ENCODE peak calls at places on chromosomes 12 and 14, in six cellular contexts. A is cardiac muscle cell, O is IMR-90, S is OCI-LY7, P is GM23248, U is colonic mucosa. Z is an unnamed sample.

GRCh38 chr12:67782573-67782972 is 134.0 kb downstream of the DYRK2 start:
- DNase-seq in S (no peak), A (no peak), P (no peak), U (no peak), O (no peak), Z (no peak)

GRCh38 chr12:94151577-94151976 is 3.2 kb downstream of the PLXNC1 start:
- DNase-seq in A (no peak), P (no peak), O (no peak), U (peak; percentile 75), S (no peak), Z (peak; percentile 48)

GRCh38 chr12:53217049-53217929 is 10.2 kb upstream of the ITGB7 start:
- DNase-seq in O (no peak), A (no peak), P (peak; percentile 86), S (no peak), U (peak; percentile 88), Z (peak; percentile 93)

GRCh38 chr12:108622425-108622824 is 11.3 kb downstream of the SELPLG start:
- DNase-seq in O (no peak), S (peak; percentile 61), P (no peak), A (no peak), U (no peak), Z (peak; percentile 80)

GRCh38 chr12:105359840-105360239 is 29.3 kb downstream of the C12orf75 start:
- DNase-seq in S (no peak), O (peak; percentile 57), P (peak; percentile 30), A (no peak), U (no peak), Z (no peak)

GRCh38 chr12:58533652-58534051 is 386.7 kb downstream of the LRIG3 start:
- DNase-seq in S (no peak), A (no peak), U (no peak), P (no peak), O (no peak), Z (no peak)

GRCh38 chr12:126342866-126343265 is 1277.6 kb downstream of the AACS start:
- DNase-seq in A (no peak), U (no peak), P (no peak), O (no peak), S (no peak), Z (no peak)

GRCh38 chr12:69007858-69008314 is 74.9 kb upstream of the CPM start:
- DNase-seq in A (peak; percentile 48), U (no peak), O (no peak), S (no peak), P (peak; percentile 23), Z (no peak)

GRCh38 chr12:79016181-79016580 is 151.6 kb downstream of the SYT1 start:
- DNase-seq in U (no peak), A (no peak), S (no peak), P (no peak), O (no peak), Z (no peak)

GRCh38 chr12:103924761-103925641 is 5.2 kb upstream of the HSP90B1 start:
- DNase-seq in P (peak; percentile 78), A (no peak), U (no peak), O (peak; percentile 88), S (no peak), Z (peak; percentile 74)

GRCh38 chr14:100384819-100385813 is 62.0 kb downstream of the SLC25A47 start:
- DNase-seq in O (peak; percentile 81), P (peak; percentile 81), S (peak; percentile 19), U (no peak), A (no peak), Z (no peak)

GRCh38 chr14:67934087-67934486 is 114.5 kb downstream of the RAD51B start:
- DNase-seq in U (no peak), S (peak; percentile 73), P (peak; percentile 90), O (peak; percentile 85), A (peak; percentile 70), Z (peak; percentile 75)

GRCh38 chr12:38053113-38053512 is 263.5 kb upstream of the ALG10B start:
- DNase-seq in P (no peak), A (no peak), O (no peak), U (no peak), S (no peak), Z (no peak)

GRCh38 chr12:58540480-58541299 is 379.6 kb downstream of the LRIG3 start:
- DNase-seq in S (peak; percentile 45), O (peak; percentile 91), A (peak; percentile 88), U (peak; percentile 68), P (peak; percentile 89), Z (peak; percentile 96)

GRCh38 chr14:25518347-25518746 is 468.4 kb upstream of the STXBP6 start:
- DNase-seq in O (no peak), U (no peak), P (no peak), A (no peak), S (no peak), Z (no peak)

GRCh38 chr14:101598159-101598558 is 36.9 kb downstream of the DIO3 start:
- DNase-seq in P (no peak), A (no peak), O (no peak), U (peak; percentile 11), S (no peak), Z (no peak)
- H3K4me1 ChIP-seq in P (no peaks in the 10 kb centered on the region), A (no peaks in the 10 kb centered on the region), O (no peaks in the 10 kb centered on the region), U (no peaks in the 10 kb centered on the region), S (peaks cover 16% of the 10 kb centered on the region), Z (no peaks in the 10 kb centered on the region)

DNA sequence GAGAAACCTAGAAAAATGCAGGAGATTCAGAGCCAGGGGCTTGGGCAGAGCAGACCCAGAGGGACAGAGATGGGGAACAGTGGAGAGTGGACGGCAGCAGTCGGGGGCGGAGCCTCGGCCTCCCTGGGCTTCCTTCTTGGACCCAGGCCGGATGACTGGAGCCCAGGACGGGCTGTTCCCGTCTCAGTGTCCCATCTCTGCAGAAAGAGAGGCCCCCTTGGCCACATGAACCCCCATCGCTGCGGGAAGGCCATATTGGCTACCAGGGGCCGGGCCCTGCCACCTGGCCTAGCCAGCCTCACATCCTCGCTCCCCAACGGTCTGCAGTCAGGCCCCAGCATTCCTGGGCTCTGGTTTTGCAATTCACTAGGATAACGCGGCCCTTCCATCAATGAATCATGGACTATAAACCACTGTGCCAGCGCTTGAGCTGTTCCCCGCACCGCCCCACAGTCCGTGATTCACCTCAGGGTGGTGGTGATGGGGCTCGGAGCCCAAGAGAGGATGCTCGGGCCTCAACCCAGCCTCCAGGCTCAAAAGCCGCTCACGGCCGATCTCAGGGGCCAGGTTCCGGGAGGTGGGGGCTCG is 116.5 kb downstream of the RFLNA start:
- DNase-seq in O (peak; percentile 96), A (no peak), U (peak; percentile 53), P (peak; percentile 99), S (no peak), Z (peak; percentile 71)
- H3K27ac ChIP-seq in O (peak overlapping the region; percentile 69), A (peak overlapping the region; percentile 89), U (peak overlapping the region; percentile 41), P (peak overlapping the region; percentile 87), S (no peak overlapping the region), Z (no peak overlapping the region)

GRCh38 chr14:72049462-72049861 is 117.2 kb downstream of the RGS6 start:
- DNase-seq in P (peak; percentile 1), A (no peak), S (no peak), U (no peak), O (no peak), Z (no peak)

GRCh38 chr14:72054929-72055328 is 122.7 kb downstream of the RGS6 start:
- DNase-seq in P (no peak), U (no peak), A (no peak), S (no peak), O (no peak), Z (no peak)

GRCh38 chr14:72053662-72054061 is 121.4 kb downstream of the RGS6 start:
- DNase-seq in O (no peak), P (no peak), U (no peak), A (no peak), S (no peak), Z (no peak)
- H3K4me1 ChIP-seq in O (no peaks in the 10 kb centered on the region), P (no peaks in the 10 kb centered on the region), U (no peaks in the 10 kb centered on the region), A (no peaks in the 10 kb centered on the region), S (no peaks in the 10 kb centered on the region), Z (peaks cover 6% of the 10 kb centered on the region)

GRCh38 chr12:15931590-15932053 is 20.5 kb downstream of the DERA start:
- DNase-seq in O (no peak), S (peak; percentile 39), A (no peak), U (no peak), P (peak; percentile 11), Z (peak; percentile 51)
- H3K27ac ChIP-seq in O (no peak overlapping the region), S (no peak overlapping the region), A (no peak overlapping the region), U (no peak overlapping the region), P (no peak overlapping the region), Z (no peak overlapping the region)

GRCh38 chr12:114679942-114680341 is 4.0 kb downstream of the TBX3 start:
- DNase-seq in O (no peak), A (no peak), P (peak; percentile 47), S (no peak), U (no peak), Z (peak; percentile 59)
- H3K4me1 ChIP-seq in O (peaks cover 13% of the 10 kb centered on the region), A (peaks cover 36% of the 10 kb centered on the region), P (peaks cover 43% of the 10 kb centered on the region), S (no peaks in the 10 kb centered on the region), U (no peaks in the 10 kb centered on the region), Z (peaks cover 13% of the 10 kb centered on the region)

DNA sequence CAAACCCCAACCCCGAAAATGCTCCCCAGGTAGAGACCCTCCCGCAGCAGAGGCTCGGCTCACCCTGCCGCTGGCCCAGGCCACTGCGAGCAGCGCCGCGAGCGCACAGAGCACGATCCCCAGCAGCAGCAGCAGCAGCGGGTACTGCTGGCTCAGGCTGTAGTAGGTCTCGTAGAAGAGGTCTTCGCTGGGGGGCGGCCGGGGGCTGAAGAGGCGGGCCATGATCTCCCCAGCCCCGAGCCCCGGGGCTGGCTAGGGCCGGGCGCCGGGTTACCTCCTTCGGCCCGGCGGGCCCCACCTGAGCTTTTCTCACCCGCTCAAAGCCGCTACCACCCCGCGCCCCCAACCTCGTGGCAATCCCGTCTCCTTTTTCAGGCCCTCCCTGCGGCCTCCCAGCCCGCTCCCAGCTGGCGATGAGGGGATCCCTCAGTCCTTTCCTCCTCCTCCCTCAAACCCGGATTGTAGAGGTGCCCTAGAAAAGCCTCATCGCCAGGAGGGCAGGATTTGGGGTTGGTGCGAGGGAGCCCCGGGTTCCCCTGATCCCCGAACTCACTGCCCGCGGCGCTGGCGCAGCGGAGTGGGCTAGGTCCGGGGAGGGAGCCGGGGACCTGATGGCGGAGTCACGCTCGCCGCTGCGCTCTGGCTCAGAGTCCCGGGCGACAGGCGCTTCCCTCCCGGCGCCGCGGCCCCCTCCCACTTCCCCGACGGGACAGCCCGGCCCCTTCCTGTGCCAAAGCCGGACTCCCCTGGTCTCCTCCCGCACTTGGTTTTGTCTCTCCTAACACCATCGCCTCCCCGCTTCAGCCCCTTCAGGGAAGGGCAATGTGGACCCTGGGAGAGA is at the start of gene ADCY4:
- DNase-seq in S (no peak), A (peak; percentile 25), P (peak; percentile 50), U (peak; percentile 35), O (no peak), Z (peak; percentile 72)
- H3K27ac ChIP-seq in S (no peak within 1 kb of the TSS), A (no peak within 1 kb of the TSS), P (no peak within 1 kb of the TSS), U (peak within 1 kb of the TSS; percentile 12), O (no peak within 1 kb of the TSS), Z (no peak within 1 kb of the TSS)